ENCODE peak calls at places on chromosomes 2 and 18, in four cellular contexts. One of them, this sample, is unnamed.

GRCh38 chr2:25504266-25504665 is 162.5 kb upstream of the DNMT3A start:
- DNase-seq in upper lobe of left lung: no peak
- DNase-seq in HCT116: no peak
- DNase-seq in breast epithelium: no peak
- DNase-seq in this sample: no peak

GRCh38 chr2:30823452-30823851 is 16.2 kb upstream of the CAPN13 start:
- DNase-seq in HCT116: no peak
- DNase-seq in upper lobe of left lung: peak
- DNase-seq in breast epithelium: no peak
- DNase-seq in this sample: peak

GRCh38 chr2:227370791-227371312 is 8.3 kb downstream of the TM4SF20 start:
- DNase-seq in breast epithelium: no peak
- DNase-seq in HCT116: no peak
- DNase-seq in upper lobe of left lung: no peak
- DNase-seq in this sample: no peak

GRCh38 chr2:175037941-175038340 is 32.8 kb upstream of the CHN1 start:
- DNase-seq in upper lobe of left lung: no peak
- DNase-seq in HCT116: no peak
- DNase-seq in breast epithelium: no peak
- DNase-seq in this sample: no peak

GRCh38 chr2:215277942-215278341 is 33.9 kb upstream of the ATIC start:
- DNase-seq in HCT116: no peak
- DNase-seq in upper lobe of left lung: no peak
- DNase-seq in breast epithelium: no peak
- DNase-seq in this sample: no peak

GRCh38 chr2:134154269-134154668 is 99.6 kb upstream of the MGAT5 start:
- DNase-seq in upper lobe of left lung: no peak
- DNase-seq in breast epithelium: no peak
- DNase-seq in HCT116: no peak
- DNase-seq in this sample: no peak

GRCh38 chr2:57465067-57465466 is 581.5 kb upstream of the VRK2 start:
- DNase-seq in HCT116: no peak
- DNase-seq in upper lobe of left lung: no peak
- DNase-seq in breast epithelium: no peak
- DNase-seq in this sample: no peak

GRCh38 chr2:42141687-42142475 is 27.3 kb upstream of the EML4 start:
- DNase-seq in upper lobe of left lung: no peak
- DNase-seq in HCT116: no peak
- DNase-seq in breast epithelium: no peak
- DNase-seq in this sample: peak

GRCh38 chr2:158969717-158970521 is 1.5 kb downstream of the TANC1 start:
- DNase-seq in HCT116: no peak
- DNase-seq in upper lobe of left lung: no peak
- DNase-seq in breast epithelium: peak
- DNase-seq in this sample: peak

GRCh38 chr18:65439184-65439583 is 311.6 kb upstream of the CDH7 start:
- DNase-seq in HCT116: no peak
- DNase-seq in upper lobe of left lung: no peak
- DNase-seq in breast epithelium: no peak
- DNase-seq in this sample: peak

GRCh38 chr2:11710210-11710609 is 36.2 kb upstream of the LPIN1 start:
- DNase-seq in upper lobe of left lung: no peak
- DNase-seq in breast epithelium: peak
- DNase-seq in HCT116: no peak
- DNase-seq in this sample: no peak

GRCh38 chr2:135607561-135607960 is 76.3 kb downstream of the R3HDM1 start:
- DNase-seq in breast epithelium: no peak
- DNase-seq in upper lobe of left lung: no peak
- DNase-seq in HCT116: no peak
- DNase-seq in this sample: no peak

GRCh38 chr18:29892960-29893558 is 1149.5 kb downstream of the DSC3 start:
- DNase-seq in HCT116: no peak
- DNase-seq in breast epithelium: no peak
- DNase-seq in upper lobe of left lung: no peak
- DNase-seq in this sample: peak

DNA sequence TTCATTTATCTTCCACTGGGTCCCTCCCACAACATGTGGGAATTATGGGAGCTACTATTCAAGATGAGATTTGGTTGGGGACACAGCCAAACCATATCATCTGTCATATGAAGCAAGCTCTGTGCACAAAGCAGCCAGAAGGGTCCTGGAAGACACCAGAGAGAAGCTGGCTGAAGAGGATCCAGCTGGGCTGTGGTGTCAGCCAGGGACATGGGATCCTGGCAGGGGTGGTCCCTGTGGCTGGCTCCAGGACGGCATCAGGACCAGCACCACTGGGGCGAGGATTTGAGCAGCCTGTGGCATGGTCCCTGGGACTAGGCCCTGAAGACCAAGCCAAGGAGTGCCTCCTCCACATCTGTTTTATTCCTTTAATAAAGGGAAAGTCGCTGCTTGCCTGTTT is 84.8 kb upstream of the HDAC4 start:
- DNase-seq in upper lobe of left lung: no peak
- DNase-seq in breast epithelium: no peak
- DNase-seq in HCT116: no peak
- DNase-seq in this sample: no peak
- TF ChIP-seq POLR2AphosphoS5 in upper lobe of left lung: no peak
- TF ChIP-seq POLR2AphosphoS5 in breast epithelium: no peak
- TF ChIP-seq POLR2AphosphoS5 in HCT116: no peak
- TF ChIP-seq POLR2AphosphoS5 in this sample: no peak

GRCh38 chr2:46305177-46305576 is 8.0 kb downstream of the EPAS1 start:
- DNase-seq in breast epithelium: no peak
- DNase-seq in HCT116: no peak
- DNase-seq in upper lobe of left lung: no peak
- DNase-seq in this sample: no peak

GRCh38 chr2:46303233-46303632 is 6.0 kb downstream of the EPAS1 start:
- DNase-seq in upper lobe of left lung: no peak
- DNase-seq in breast epithelium: no peak
- DNase-seq in HCT116: no peak
- DNase-seq in this sample: no peak

GRCh38 chr2:46302005-46302696 is 4.9 kb downstream of the EPAS1 start:
- DNase-seq in upper lobe of left lung: no peak
- DNase-seq in HCT116: no peak
- DNase-seq in breast epithelium: no peak
- DNase-seq in this sample: no peak

GRCh38 chr2:46304635-46305034 is 7.4 kb downstream of the EPAS1 start:
- DNase-seq in upper lobe of left lung: no peak
- DNase-seq in breast epithelium: no peak
- DNase-seq in HCT116: no peak
- DNase-seq in this sample: no peak

DNA sequence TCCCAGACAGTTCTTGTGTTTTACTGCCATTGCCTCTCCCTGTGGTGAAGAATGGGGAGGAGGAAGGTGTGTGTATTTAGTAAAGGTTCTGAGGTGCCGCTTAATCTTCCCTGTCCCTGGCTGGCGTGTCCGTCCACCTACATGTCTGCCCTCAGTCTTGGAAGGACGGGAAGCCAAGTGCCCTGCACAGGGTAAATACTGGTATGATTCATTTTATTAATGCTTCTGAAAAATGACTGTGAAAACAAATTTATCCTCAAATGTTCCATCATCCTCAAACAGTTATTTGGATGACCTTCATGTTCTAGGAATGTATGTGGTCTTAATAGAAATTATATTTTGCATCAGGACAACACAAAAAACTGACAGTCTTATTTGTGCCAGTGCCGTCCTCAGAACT is 6.6 kb downstream of the EPAS1 start:
- DNase-seq in HCT116: no peak
- DNase-seq in upper lobe of left lung: no peak
- DNase-seq in breast epithelium: no peak
- DNase-seq in this sample: no peak
- H3K27ac ChIP-seq in HCT116: no peak
- H3K27ac ChIP-seq in upper lobe of left lung: peak
- H3K27ac ChIP-seq in breast epithelium: peak
- H3K27ac ChIP-seq in this sample: peak

GRCh38 chr18:79246309-79247108 is 149.2 kb upstream of the NFATC1 start:
- DNase-seq in upper lobe of left lung: peak
- DNase-seq in breast epithelium: peak
- DNase-seq in HCT116: peak
- DNase-seq in this sample: peak
- TF ChIP-seq POLR2AphosphoS5 in upper lobe of left lung: no peak
- TF ChIP-seq POLR2AphosphoS5 in breast epithelium: no peak
- TF ChIP-seq POLR2AphosphoS5 in HCT116: no peak
- TF ChIP-seq POLR2AphosphoS5 in this sample: no peak

GRCh38 chr18:58349650-58350049 is 279.2 kb downstream of the ALPK2 start:
- DNase-seq in HCT116: no peak
- DNase-seq in upper lobe of left lung: no peak
- DNase-seq in breast epithelium: no peak
- DNase-seq in this sample: no peak
- H3K27ac ChIP-seq in HCT116: no peak
- H3K27ac ChIP-seq in upper lobe of left lung: peak
- H3K27ac ChIP-seq in breast epithelium: no peak
- H3K27ac ChIP-seq in this sample: no peak

DNA sequence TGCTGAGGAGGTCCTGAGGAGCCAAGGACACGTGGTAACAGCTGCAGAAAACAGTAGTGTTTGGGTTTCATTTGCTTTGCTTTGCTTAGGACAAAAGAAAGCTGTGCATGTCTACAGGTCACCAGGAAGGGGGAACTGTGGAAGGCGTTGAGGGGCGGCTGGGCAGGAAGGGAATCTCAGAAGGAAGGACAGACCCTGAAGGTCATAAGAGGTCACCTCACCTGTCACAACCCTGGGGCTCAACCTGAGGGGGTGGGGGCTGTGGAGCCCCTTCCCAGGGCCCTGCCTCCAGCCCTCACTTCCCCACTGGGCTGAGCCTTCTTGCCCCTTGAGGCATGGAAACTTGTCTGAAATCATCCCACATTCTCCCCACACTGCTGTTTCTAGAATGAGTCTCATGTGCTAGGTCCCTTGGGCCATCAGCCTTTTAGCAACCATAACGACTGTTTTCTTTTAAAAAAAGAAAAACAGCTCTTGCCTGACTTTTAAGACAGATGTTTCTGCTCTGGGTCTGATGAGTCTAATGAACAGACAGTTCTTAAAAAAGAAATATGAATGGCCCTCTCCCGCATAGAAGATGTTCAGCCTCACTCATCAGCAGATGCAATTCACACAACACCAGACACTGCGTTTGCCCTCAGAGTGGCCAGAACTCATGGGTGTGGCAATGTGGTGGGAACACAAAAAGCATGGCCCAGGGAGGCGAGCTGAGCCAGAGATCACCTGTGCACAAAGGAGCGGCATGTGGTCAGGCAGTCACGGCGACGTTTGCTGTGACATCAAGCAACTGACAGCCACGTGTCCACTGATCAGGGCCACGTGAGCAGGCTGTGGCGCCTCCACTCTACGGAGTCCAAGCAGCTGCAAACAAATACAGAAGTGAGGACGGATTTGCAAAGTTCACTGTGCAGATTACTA is 84.0 kb downstream of the SEPTIN10 start:
- DNase-seq in breast epithelium: no peak
- DNase-seq in upper lobe of left lung: no peak
- DNase-seq in HCT116: no peak
- DNase-seq in this sample: no peak
- TF ChIP-seq POLR2AphosphoS5 in breast epithelium: no peak
- TF ChIP-seq POLR2AphosphoS5 in upper lobe of left lung: no peak
- TF ChIP-seq POLR2AphosphoS5 in HCT116: no peak
- TF ChIP-seq POLR2AphosphoS5 in this sample: no peak

GRCh38 chr2:38077431-38077769 is 1.4 kb upstream of the CYP1B1 start:
- DNase-seq in breast epithelium: no peak
- DNase-seq in HCT116: no peak
- DNase-seq in upper lobe of left lung: no peak
- DNase-seq in this sample: no peak
- H3K27ac ChIP-seq in breast epithelium: peak
- H3K27ac ChIP-seq in HCT116: peak
- H3K27ac ChIP-seq in upper lobe of left lung: peak
- H3K27ac ChIP-seq in this sample: no peak

GRCh38 chr2:171516793-171517192 is 5.5 kb upstream of the CYBRD1 start:
- DNase-seq in HCT116: no peak
- DNase-seq in upper lobe of left lung: no peak
- DNase-seq in breast epithelium: no peak
- DNase-seq in this sample: no peak

GRCh38 chr2:171514908-171515582 is 7.2 kb upstream of the CYBRD1 start:
- DNase-seq in upper lobe of left lung: no peak
- DNase-seq in breast epithelium: no peak
- DNase-seq in HCT116: no peak
- DNase-seq in this sample: no peak

GRCh38 chr2:171512683-171513082 is 9.6 kb upstream of the CYBRD1 start:
- DNase-seq in upper lobe of left lung: no peak
- DNase-seq in HCT116: no peak
- DNase-seq in breast epithelium: no peak
- DNase-seq in this sample: no peak

GRCh38 chr2:171513719-171514160 is 8.5 kb upstream of the CYBRD1 start:
- DNase-seq in upper lobe of left lung: no peak
- DNase-seq in HCT116: no peak
- DNase-seq in breast epithelium: no peak
- DNase-seq in this sample: no peak

DNA sequence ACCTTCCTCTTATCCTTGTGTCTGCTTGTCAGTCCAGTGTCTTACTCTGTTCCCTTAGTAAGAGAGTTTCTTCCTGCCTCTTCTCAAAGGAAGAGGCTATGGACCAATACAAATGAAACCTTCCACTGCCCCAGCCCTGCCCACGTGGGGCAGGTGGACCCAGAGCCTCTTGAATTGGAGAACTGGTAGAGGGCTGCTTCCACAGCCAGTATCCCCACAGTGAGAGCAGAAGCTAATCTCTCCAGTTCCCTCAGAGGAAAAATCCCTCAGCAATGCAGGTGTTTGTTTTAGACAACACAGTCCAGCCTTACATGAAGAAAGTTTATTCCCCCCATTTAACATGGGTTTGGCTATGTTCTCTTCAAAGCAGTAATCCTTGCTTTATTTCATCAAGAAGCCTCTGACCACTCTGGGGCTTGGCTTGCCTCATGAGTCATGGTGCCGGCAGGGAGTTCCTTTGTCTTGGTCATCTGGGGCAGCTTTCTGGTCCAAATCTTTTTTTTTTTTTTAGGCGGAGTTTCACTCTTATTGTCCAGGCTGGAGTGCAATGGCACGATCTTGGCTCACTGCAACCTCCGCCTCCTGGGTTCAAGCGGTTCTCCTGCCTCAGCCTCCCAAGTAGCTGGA is 6.5 kb upstream of the CYBRD1 start:
- DNase-seq in breast epithelium: no peak
- DNase-seq in upper lobe of left lung: no peak
- DNase-seq in HCT116: no peak
- DNase-seq in this sample: no peak
- TF ChIP-seq POLR2AphosphoS5 in breast epithelium: no peak
- TF ChIP-seq POLR2AphosphoS5 in upper lobe of left lung: no peak
- TF ChIP-seq POLR2AphosphoS5 in HCT116: no peak
- TF ChIP-seq POLR2AphosphoS5 in this sample: no peak

GRCh38 chr2:217953531-217953932 is 49.3 kb downstream of the TNS1 start:
- DNase-seq in breast epithelium: peak
- DNase-seq in upper lobe of left lung: no peak
- DNase-seq in HCT116: no peak
- DNase-seq in this sample: no peak
- H3K27ac ChIP-seq in breast epithelium: peak
- H3K27ac ChIP-seq in upper lobe of left lung: peak
- H3K27ac ChIP-seq in HCT116: no peak
- H3K27ac ChIP-seq in this sample: no peak

This sample was measured in SK-N-SH.